ENCODE peak calls at places on chromosomes 2 and 18, in four cellular contexts. Y is K562, M is HL-60, I is GM12878. J is an unnamed sample.

GRCh38 chr18:8949206-8949605 is 153.3 kb upstream of the NDUFV2 start:
- DNase-seq in Y (no peak), M (no peak), I (no peak), J (no peak)

GRCh38 chr2:62340981-62341624 is 145.2 kb downstream of the B3GNT2 start:
- DNase-seq in Y (no peak), M (no peak), I (peak), J (no peak)

GRCh38 chr2:80205498-80205897 is 99.1 kb downstream of the LRRTM1 start:
- DNase-seq in Y (no peak), M (no peak), I (no peak), J (no peak)

GRCh38 chr18:55557211-55557610 is 30.8 kb downstream of the TCF4 start:
- DNase-seq in Y (no peak), M (no peak), I (no peak), J (no peak)

GRCh38 chr2:8358179-8358578 is 323.7 kb upstream of the ID2 start:
- DNase-seq in Y (no peak), M (no peak), I (no peak), J (no peak)

GRCh38 chr2:60550151-60550983 is 3.1 kb downstream of the BCL11A start:
- DNase-seq in Y (peak), M (peak), I (no peak), J (no peak)

GRCh38 chr2:216849987-216850386 is 9.9 kb downstream of the TNP1 start:
- DNase-seq in Y (peak), M (no peak), I (no peak), J (no peak)

GRCh38 chr2:17538844-17539554 is 1.5 kb upstream of the VSNL1 start:
- DNase-seq in Y (peak), M (no peak), I (no peak), J (peak)

GRCh38 chr2:188870289-188870688 is 103.9 kb upstream of the COL3A1 start:
- DNase-seq in Y (no peak), M (no peak), I (no peak), J (no peak)

GRCh38 chr18:27394687-27395086 is 209.6 kb upstream of the CHST9 start:
- DNase-seq in Y (no peak), M (no peak), I (no peak), J (no peak)

GRCh38 chr2:239372835-239373234 is 28.0 kb downstream of the HDAC4 start:
- DNase-seq in Y (no peak), M (no peak), I (no peak), J (no peak)

GRCh38 chr18:79884963-79885728 is 66.3 kb downstream of the SLC66A2 start:
- DNase-seq in Y (no peak), M (no peak), I (no peak), J (peak)
- TF ChIP-seq SPI1 in Y (no peak), M (no peak), I (no peak), J (no peak)

DNA sequence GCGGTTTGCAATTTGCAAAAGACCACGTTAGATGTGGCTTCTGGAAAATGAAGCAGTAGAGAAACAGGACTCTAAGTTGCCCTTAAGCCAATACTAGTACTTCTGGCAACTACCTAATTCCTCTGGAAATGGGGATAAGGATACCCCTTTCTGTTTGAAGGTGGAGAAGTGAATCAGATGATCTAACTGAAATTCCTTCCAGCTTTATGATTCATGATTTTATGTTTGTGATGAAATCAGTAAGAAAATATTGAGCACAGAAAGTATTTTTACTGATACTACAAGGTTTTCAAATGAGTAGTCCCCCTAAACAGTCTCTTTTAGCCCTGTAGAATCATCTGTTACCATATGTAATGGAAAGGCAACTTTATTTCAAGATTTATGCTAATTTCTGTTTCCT is 98.0 kb downstream of the CDC42EP3 start:
- DNase-seq in Y (no peak), M (no peak), I (no peak), J (no peak)
- TF ChIP-seq SPI1 in Y (no peak), M (no peak), I (no peak), J (no peak)

GRCh38 chr18:61236476-61237057 is 96.7 kb upstream of the CDH20 start:
- DNase-seq in Y (no peak), M (no peak), I (no peak), J (no peak)
- TF ChIP-seq SPI1 in Y (no peak), M (no peak), I (no peak), J (no peak)

DNA sequence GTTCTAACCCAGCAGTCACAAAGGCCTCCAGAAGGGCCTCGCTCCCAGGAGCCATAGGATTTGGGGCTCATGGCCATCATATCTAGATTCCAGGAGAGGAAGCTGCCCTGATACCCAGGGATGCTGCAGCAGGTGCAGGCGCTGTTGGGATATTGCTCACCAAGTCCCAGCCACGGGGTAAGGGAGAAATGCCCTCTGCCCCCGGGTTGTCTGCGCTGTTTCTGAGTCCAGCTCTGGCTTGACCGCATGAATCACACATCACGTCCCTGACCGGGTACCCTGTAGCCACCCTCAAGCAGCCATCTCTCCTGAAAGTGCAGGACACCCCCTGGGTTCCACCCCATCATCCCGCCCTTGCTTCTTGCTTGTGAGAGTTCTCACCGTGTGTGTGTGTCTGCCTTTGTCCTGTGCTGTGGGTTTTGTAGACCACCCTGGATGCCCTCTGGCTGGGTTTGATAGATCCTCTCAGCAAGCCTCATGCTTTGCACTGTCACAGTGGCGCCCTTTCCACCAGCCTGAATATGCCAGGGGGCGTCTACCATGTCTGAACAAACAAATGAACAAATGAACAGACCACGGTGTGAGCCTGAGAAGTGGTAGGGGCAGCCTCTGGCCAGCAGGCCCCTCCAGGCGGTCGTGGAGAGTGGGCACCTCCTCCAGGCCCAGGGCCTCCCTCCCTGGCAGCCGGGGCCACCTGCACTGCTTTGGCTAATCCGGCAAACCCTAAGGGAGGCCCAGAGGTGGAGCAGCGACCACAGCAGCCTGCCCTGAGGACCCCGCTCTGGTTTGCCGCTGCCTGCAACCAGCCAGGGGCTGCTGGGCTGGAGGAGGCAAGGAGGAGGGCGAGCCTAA is 32.1 kb downstream of the ADRA2B start:
- DNase-seq in Y (no peak), M (no peak), I (no peak), J (no peak)
- TF ChIP-seq SPI1 in Y (no peak), M (no peak), I (no peak), J (no peak)